ENCODE peak calls at places on chromosomes 7 and 10, in ten cellular contexts. One of them, this sample, is unnamed.

GRCh38 chr7:95334434-95334833 is 10.1 kb upstream of the PON1 start:
- DNase-seq in HCT116: no peak
- DNase-seq in GM12878: no peak
- DNase-seq in transverse colon: no peak
- DNase-seq in GM23338: no peak
- DNase-seq in Panc1: no peak
- DNase-seq in spleen: no peak
- DNase-seq in sigmoid colon: no peak
- DNase-seq in suprapubic skin: no peak
- DNase-seq in stomach: no peak
- DNase-seq in this sample: no peak

GRCh38 chr7:157961731-157962457 is 625.1 kb downstream of the DNAJB6 start:
- DNase-seq in stomach: no peak
- DNase-seq in Panc1: no peak
- DNase-seq in GM12878: no peak
- DNase-seq in spleen: peak; percentile 54
- DNase-seq in GM23338: no peak
- DNase-seq in transverse colon: no peak
- DNase-seq in HCT116: no peak
- DNase-seq in suprapubic skin: no peak
- DNase-seq in sigmoid colon: no peak
- DNase-seq in this sample: no peak

GRCh38 chr7:16028103-16028502 is 341.6 kb upstream of the MEOX2 start:
- DNase-seq in spleen: no peak
- DNase-seq in stomach: no peak
- DNase-seq in sigmoid colon: no peak
- DNase-seq in suprapubic skin: no peak
- DNase-seq in GM12878: no peak
- DNase-seq in HCT116: no peak
- DNase-seq in Panc1: no peak
- DNase-seq in GM23338: peak; percentile 11
- DNase-seq in transverse colon: no peak
- DNase-seq in this sample: no peak

GRCh38 chr10:123682477-123682876 is 16.3 kb downstream of the GPR26 start:
- DNase-seq in spleen: no peak
- DNase-seq in sigmoid colon: no peak
- DNase-seq in stomach: no peak
- DNase-seq in GM12878: no peak
- DNase-seq in HCT116: no peak
- DNase-seq in GM23338: no peak
- DNase-seq in suprapubic skin: no peak
- DNase-seq in transverse colon: no peak
- DNase-seq in Panc1: no peak
- DNase-seq in this sample: no peak

GRCh38 chr7:85685901-85686300 is 499.0 kb upstream of the SEMA3D start:
- DNase-seq in GM12878: no peak
- DNase-seq in sigmoid colon: no peak
- DNase-seq in spleen: no peak
- DNase-seq in Panc1: no peak
- DNase-seq in stomach: no peak
- DNase-seq in HCT116: no peak
- DNase-seq in GM23338: no peak
- DNase-seq in suprapubic skin: no peak
- DNase-seq in transverse colon: no peak
- DNase-seq in this sample: no peak

GRCh38 chr10:91887075-91887899 is 22.0 kb downstream of the FGFBP3 start:
- DNase-seq in spleen: peak; percentile 78
- DNase-seq in GM23338: peak; percentile 97
- DNase-seq in sigmoid colon: peak; percentile 66
- DNase-seq in GM12878: no peak
- DNase-seq in suprapubic skin: no peak
- DNase-seq in transverse colon: peak; percentile 15
- DNase-seq in Panc1: no peak
- DNase-seq in HCT116: no peak
- DNase-seq in stomach: no peak
- DNase-seq in this sample: no peak

GRCh38 chr10:3099291-3100092 is 32.1 kb downstream of the PFKP start:
- DNase-seq in Panc1: no peak
- DNase-seq in stomach: no peak
- DNase-seq in HCT116: no peak
- DNase-seq in transverse colon: no peak
- DNase-seq in GM23338: no peak
- DNase-seq in spleen: no peak
- DNase-seq in sigmoid colon: no peak
- DNase-seq in GM12878: no peak
- DNase-seq in suprapubic skin: no peak
- DNase-seq in this sample: no peak

GRCh38 chr7:48183370-48183743 is 12.1 kb downstream of the ABCA13 start:
- DNase-seq in GM12878: no peak
- DNase-seq in Panc1: no peak
- DNase-seq in HCT116: no peak
- DNase-seq in sigmoid colon: no peak
- DNase-seq in suprapubic skin: no peak
- DNase-seq in transverse colon: no peak
- DNase-seq in spleen: no peak
- DNase-seq in GM23338: peak; percentile 22
- DNase-seq in stomach: no peak
- DNase-seq in this sample: no peak

DNA sequence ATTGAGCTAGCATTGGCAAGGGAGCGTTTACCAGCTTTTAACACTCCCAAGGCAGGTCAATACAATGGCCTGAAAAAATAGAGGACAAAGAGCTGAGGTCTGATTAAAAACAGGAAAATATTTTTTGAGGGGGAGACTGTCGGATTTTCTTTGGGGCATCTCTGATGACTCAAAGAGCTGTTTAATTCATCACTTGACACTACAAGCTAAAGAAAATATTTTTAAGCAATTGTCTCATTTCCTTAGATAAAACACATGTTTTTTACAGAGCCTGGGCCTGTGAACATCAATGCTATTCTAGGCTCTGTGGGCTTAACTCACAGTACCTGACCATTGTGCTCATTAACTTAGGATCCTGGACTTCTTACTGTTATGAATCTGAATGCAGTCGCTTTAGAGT is 100.8 kb downstream of the NRP1 start:
- DNase-seq in Panc1: no peak
- DNase-seq in HCT116: no peak
- DNase-seq in spleen: no peak
- DNase-seq in GM23338: no peak
- DNase-seq in suprapubic skin: no peak
- DNase-seq in stomach: no peak
- DNase-seq in transverse colon: no peak
- DNase-seq in GM12878: no peak
- DNase-seq in sigmoid colon: no peak
- DNase-seq in this sample: no peak
- TF ChIP-seq POLR2AphosphoS5 in Panc1: no peak
- TF ChIP-seq POLR2AphosphoS5 in HCT116: no peak
- TF ChIP-seq POLR2AphosphoS5 in spleen: no peak
- TF ChIP-seq POLR2AphosphoS5 in GM23338: no peak
- TF ChIP-seq POLR2AphosphoS5 in suprapubic skin: no peak
- TF ChIP-seq POLR2AphosphoS5 in stomach: no peak
- TF ChIP-seq POLR2AphosphoS5 in transverse colon: no peak
- TF ChIP-seq POLR2AphosphoS5 in GM12878: no peak
- TF ChIP-seq POLR2AphosphoS5 in sigmoid colon: no peak
- TF ChIP-seq POLR2AphosphoS5 in this sample: no peak

GRCh38 chr10:124693801-124694416 is 50.3 kb downstream of the FAM53B start:
- DNase-seq in suprapubic skin: no peak
- DNase-seq in spleen: peak; percentile 56
- DNase-seq in GM23338: no peak
- DNase-seq in sigmoid colon: peak; percentile 85
- DNase-seq in transverse colon: no peak
- DNase-seq in HCT116: no peak
- DNase-seq in GM12878: no peak
- DNase-seq in stomach: no peak
- DNase-seq in Panc1: no peak
- DNase-seq in this sample: no peak

GRCh38 chr10:124694467-124695195 is 49.5 kb downstream of the FAM53B start:
- DNase-seq in sigmoid colon: no peak
- DNase-seq in transverse colon: no peak
- DNase-seq in stomach: no peak
- DNase-seq in GM12878: no peak
- DNase-seq in Panc1: no peak
- DNase-seq in spleen: peak; percentile 69
- DNase-seq in suprapubic skin: no peak
- DNase-seq in GM23338: no peak
- DNase-seq in HCT116: no peak
- DNase-seq in this sample: no peak

GRCh38 chr10:124691448-124692435 is 52.4 kb downstream of the FAM53B start:
- DNase-seq in HCT116: no peak
- DNase-seq in transverse colon: no peak
- DNase-seq in stomach: no peak
- DNase-seq in Panc1: no peak
- DNase-seq in GM12878: no peak
- DNase-seq in suprapubic skin: no peak
- DNase-seq in spleen: peak; percentile 70
- DNase-seq in sigmoid colon: no peak
- DNase-seq in GM23338: no peak
- DNase-seq in this sample: no peak

GRCh38 chr10:124695259-124695658 is 48.9 kb downstream of the FAM53B start:
- DNase-seq in spleen: no peak
- DNase-seq in GM23338: no peak
- DNase-seq in GM12878: no peak
- DNase-seq in stomach: no peak
- DNase-seq in suprapubic skin: no peak
- DNase-seq in sigmoid colon: no peak
- DNase-seq in transverse colon: no peak
- DNase-seq in HCT116: no peak
- DNase-seq in Panc1: no peak
- DNase-seq in this sample: no peak

DNA sequence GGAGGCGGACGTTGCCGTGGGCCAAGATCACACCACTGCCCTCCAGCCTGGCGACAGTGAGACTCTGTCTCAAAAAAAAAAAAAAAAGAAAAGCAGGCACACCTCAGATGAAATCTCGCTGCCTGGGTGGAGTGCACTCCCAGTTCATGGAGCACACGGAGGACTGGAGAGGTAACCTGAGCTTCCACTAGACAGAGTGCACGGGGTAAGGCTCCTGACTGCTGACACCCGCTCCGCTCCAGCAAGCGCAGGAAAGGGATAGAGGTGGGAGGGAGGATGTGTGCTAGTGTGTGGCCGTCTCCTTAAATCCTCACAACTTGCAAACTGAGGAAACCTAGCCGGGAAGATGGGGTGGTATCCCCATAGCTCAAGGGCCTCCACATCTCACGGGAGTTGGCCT is 50.8 kb downstream of the FAM53B start:
- DNase-seq in HCT116: no peak
- DNase-seq in GM12878: no peak
- DNase-seq in Panc1: no peak
- DNase-seq in GM23338: no peak
- DNase-seq in sigmoid colon: no peak
- DNase-seq in stomach: no peak
- DNase-seq in spleen: no peak
- DNase-seq in suprapubic skin: no peak
- DNase-seq in transverse colon: no peak
- DNase-seq in this sample: no peak
- H3K27ac ChIP-seq in HCT116: no peak overlapping the region
- H3K27ac ChIP-seq in GM12878: no peak overlapping the region
- H3K27ac ChIP-seq in Panc1: no peak overlapping the region
- H3K27ac ChIP-seq in GM23338: no peak overlapping the region
- H3K27ac ChIP-seq in sigmoid colon: peak overlapping the region; percentile 69
- H3K27ac ChIP-seq in stomach: no peak overlapping the region
- H3K27ac ChIP-seq in spleen: no peak overlapping the region
- H3K27ac ChIP-seq in suprapubic skin: no peak overlapping the region
- H3K27ac ChIP-seq in transverse colon: peak overlapping the region; percentile 32
- H3K27ac ChIP-seq in this sample: no peak overlapping the region

GRCh38 chr10:22619111-22619510 is 95.3 kb downstream of the PIP4K2A start:
- DNase-seq in HCT116: no peak
- DNase-seq in suprapubic skin: no peak
- DNase-seq in sigmoid colon: no peak
- DNase-seq in stomach: no peak
- DNase-seq in Panc1: no peak
- DNase-seq in GM12878: no peak
- DNase-seq in GM23338: no peak
- DNase-seq in spleen: no peak
- DNase-seq in transverse colon: no peak
- DNase-seq in this sample: no peak

GRCh38 chr10:22615819-22616499 is 98.4 kb downstream of the PIP4K2A start:
- DNase-seq in GM12878: peak; percentile 35
- DNase-seq in GM23338: no peak
- DNase-seq in spleen: peak; percentile 92
- DNase-seq in suprapubic skin: no peak
- DNase-seq in sigmoid colon: peak; percentile 73
- DNase-seq in transverse colon: peak; percentile 65
- DNase-seq in stomach: peak; percentile 68
- DNase-seq in HCT116: no peak
- DNase-seq in Panc1: no peak
- DNase-seq in this sample: no peak

GRCh38 chr10:22617516-22617915 is 96.9 kb downstream of the PIP4K2A start:
- DNase-seq in HCT116: no peak
- DNase-seq in suprapubic skin: no peak
- DNase-seq in stomach: no peak
- DNase-seq in transverse colon: no peak
- DNase-seq in sigmoid colon: no peak
- DNase-seq in GM23338: no peak
- DNase-seq in spleen: no peak
- DNase-seq in GM12878: no peak
- DNase-seq in Panc1: no peak
- DNase-seq in this sample: no peak

GRCh38 chr10:22620140-22620857 is 94.1 kb downstream of the PIP4K2A start:
- DNase-seq in transverse colon: peak; percentile 26
- DNase-seq in suprapubic skin: peak; percentile 89
- DNase-seq in sigmoid colon: peak; percentile 77
- DNase-seq in HCT116: peak; percentile 91
- DNase-seq in Panc1: peak; percentile 91
- DNase-seq in GM12878: no peak
- DNase-seq in stomach: peak; percentile 61
- DNase-seq in GM23338: no peak
- DNase-seq in spleen: no peak
- DNase-seq in this sample: no peak

DNA sequence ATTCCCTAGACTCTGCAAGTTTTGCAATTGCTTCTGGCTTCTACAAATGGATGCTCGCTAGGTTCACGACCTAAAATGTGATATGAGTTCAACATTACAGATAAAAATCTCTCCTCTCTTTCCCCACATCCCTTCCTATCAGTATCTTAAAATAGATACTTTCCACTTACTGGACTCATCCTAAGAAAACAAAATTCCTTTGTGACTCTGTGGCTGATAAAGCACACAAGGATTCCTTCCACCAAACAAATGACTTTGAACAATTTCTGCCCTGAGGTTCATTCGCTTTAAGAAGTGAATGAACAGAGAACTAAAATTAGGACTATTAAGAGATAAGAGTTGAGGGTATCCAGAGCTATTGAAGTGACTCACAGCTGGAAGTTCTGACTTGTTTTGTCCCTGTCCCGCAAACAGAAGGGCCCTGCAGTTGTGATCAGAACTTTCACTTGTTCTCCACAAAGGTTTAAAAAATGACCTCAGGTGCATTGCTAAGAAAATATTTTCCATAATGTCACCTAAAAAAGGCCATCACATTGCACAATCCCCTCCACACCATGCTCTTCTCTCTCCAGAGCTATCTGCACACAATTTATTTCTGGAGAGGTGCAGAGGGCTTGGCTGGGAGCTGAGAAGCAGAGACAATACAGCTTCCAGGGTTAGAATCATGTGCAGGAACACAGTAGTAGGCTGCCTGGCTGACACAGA is 96.1 kb downstream of the PIP4K2A start:
- DNase-seq in GM23338: no peak
- DNase-seq in GM12878: no peak
- DNase-seq in Panc1: no peak
- DNase-seq in stomach: no peak
- DNase-seq in sigmoid colon: no peak
- DNase-seq in suprapubic skin: no peak
- DNase-seq in transverse colon: no peak
- DNase-seq in spleen: no peak
- DNase-seq in HCT116: peak; percentile 39
- DNase-seq in this sample: no peak
- H3K4me1 ChIP-seq in GM23338: peaks cover 58% of the 10 kb centered on the region
- H3K4me1 ChIP-seq in GM12878: peaks cover 42% of the 10 kb centered on the region
- H3K4me1 ChIP-seq in Panc1: peaks cover 59% of the 10 kb centered on the region
- H3K4me1 ChIP-seq in stomach: peaks cover 29% of the 10 kb centered on the region
- H3K4me1 ChIP-seq in sigmoid colon: peaks cover 61% of the 10 kb centered on the region
- H3K4me1 ChIP-seq in suprapubic skin: peaks cover 41% of the 10 kb centered on the region
- H3K4me1 ChIP-seq in transverse colon: peaks cover 34% of the 10 kb centered on the region
- H3K4me1 ChIP-seq in spleen: peaks cover 96% of the 10 kb centered on the region
- H3K4me1 ChIP-seq in HCT116: peaks cover 87% of the 10 kb centered on the region
- H3K4me1 ChIP-seq in this sample: no peaks in the 10 kb centered on the region

GRCh38 chr7:73896454-73896853 is 35.5 kb downstream of the TMEM270 start:
- DNase-seq in GM12878: no peak
- DNase-seq in Panc1: no peak
- DNase-seq in GM23338: no peak
- DNase-seq in sigmoid colon: no peak
- DNase-seq in HCT116: no peak
- DNase-seq in suprapubic skin: no peak
- DNase-seq in stomach: no peak
- DNase-seq in spleen: no peak
- DNase-seq in transverse colon: no peak
- DNase-seq in this sample: no peak
- TF ChIP-seq POLR2AphosphoS5 in GM12878: no peak
- TF ChIP-seq POLR2AphosphoS5 in Panc1: no peak
- TF ChIP-seq POLR2AphosphoS5 in GM23338: no peak
- TF ChIP-seq POLR2AphosphoS5 in sigmoid colon: no peak
- TF ChIP-seq POLR2AphosphoS5 in HCT116: no peak
- TF ChIP-seq POLR2AphosphoS5 in suprapubic skin: no peak
- TF ChIP-seq POLR2AphosphoS5 in stomach: no peak
- TF ChIP-seq POLR2AphosphoS5 in spleen: no peak
- TF ChIP-seq POLR2AphosphoS5 in transverse colon: no peak
- TF ChIP-seq POLR2AphosphoS5 in this sample: no peak